ENCODE peak calls at places on chromosomes 6 and 20, in five cellular contexts. One of them, this sample, is unnamed.

GRCh38 chr6:57215260-57215659 is 6.8 kb downstream of the RAB23 start:
- DNase-seq in gastrocnemius medialis: no peak
- DNase-seq in lung: no peak
- DNase-seq in heart right ventricle: no peak
- DNase-seq in AG04449: no peak
- DNase-seq in this sample: no peak

GRCh38 chr6:13355043-13355945 is 27.0 kb upstream of the TBC1D7 start:
- DNase-seq in gastrocnemius medialis: no peak
- DNase-seq in lung: no peak
- DNase-seq in heart right ventricle: no peak
- DNase-seq in AG04449: peak
- DNase-seq in this sample: peak

GRCh38 chr6:56642366-56643261 is at the start of gene DST:
- DNase-seq in gastrocnemius medialis: no peak
- DNase-seq in lung: no peak
- DNase-seq in heart right ventricle: no peak
- DNase-seq in AG04449: peak
- DNase-seq in this sample: peak

GRCh38 chr6:154732824-154733609 is at the start of gene SCAF8:
- DNase-seq in gastrocnemius medialis: peak
- DNase-seq in lung: peak
- DNase-seq in heart right ventricle: peak
- DNase-seq in AG04449: no peak
- DNase-seq in this sample: peak

GRCh38 chr6:21741221-21742109 is 147.9 kb downstream of the SOX4 start:
- DNase-seq in gastrocnemius medialis: no peak
- DNase-seq in lung: no peak
- DNase-seq in heart right ventricle: no peak
- DNase-seq in AG04449: no peak
- DNase-seq in this sample: no peak

GRCh38 chr20:63323298-63323820 is 30.4 kb downstream of the COL20A1 start:
- DNase-seq in gastrocnemius medialis: no peak
- DNase-seq in lung: no peak
- DNase-seq in heart right ventricle: no peak
- DNase-seq in AG04449: no peak
- DNase-seq in this sample: no peak

GRCh38 chr6:164442572-164442971 is 866.8 kb downstream of the C6orf118 start:
- DNase-seq in gastrocnemius medialis: no peak
- DNase-seq in lung: no peak
- DNase-seq in heart right ventricle: no peak
- DNase-seq in AG04449: no peak
- DNase-seq in this sample: no peak

GRCh38 chr20:3038454-3038853 is 5.0 kb upstream of the GNRH2 start:
- DNase-seq in gastrocnemius medialis: no peak
- DNase-seq in lung: no peak
- DNase-seq in heart right ventricle: no peak
- DNase-seq in AG04449: no peak
- DNase-seq in this sample: no peak

GRCh38 chr6:155188707-155189496 is 74.9 kb upstream of the CLDN20 start:
- DNase-seq in gastrocnemius medialis: no peak
- DNase-seq in lung: no peak
- DNase-seq in heart right ventricle: no peak
- DNase-seq in AG04449: peak
- DNase-seq in this sample: peak

GRCh38 chr6:13908955-13909381 is 15.8 kb upstream of the RNF182 start:
- DNase-seq in gastrocnemius medialis: peak
- DNase-seq in lung: peak
- DNase-seq in heart right ventricle: peak
- DNase-seq in AG04449: peak
- DNase-seq in this sample: peak

GRCh38 chr20:31774408-31774807 is 35.3 kb downstream of the TPX2 start:
- DNase-seq in gastrocnemius medialis: no peak
- DNase-seq in lung: no peak
- DNase-seq in heart right ventricle: no peak
- DNase-seq in AG04449: no peak
- DNase-seq in this sample: no peak

GRCh38 chr20:50312682-50313187 is 122.1 kb downstream of the CEBPB start:
- DNase-seq in gastrocnemius medialis: peak
- DNase-seq in lung: peak
- DNase-seq in heart right ventricle: peak
- DNase-seq in AG04449: peak
- DNase-seq in this sample: peak

GRCh38 chr6:9225441-9225871 is 790.1 kb upstream of the SLC35B3 start:
- DNase-seq in gastrocnemius medialis: no peak
- DNase-seq in lung: no peak
- DNase-seq in heart right ventricle: no peak
- DNase-seq in AG04449: peak
- DNase-seq in this sample: no peak

GRCh38 chr6:109690373-109690739 is 646 bp downstream of the AK9 start:
- DNase-seq in gastrocnemius medialis: peak
- DNase-seq in lung: peak
- DNase-seq in heart right ventricle: peak
- DNase-seq in AG04449: no peak
- DNase-seq in this sample: no peak

GRCh38 chr6:18302561-18303439 is 38.5 kb upstream of the DEK start:
- DNase-seq in gastrocnemius medialis: peak
- DNase-seq in lung: no peak
- DNase-seq in heart right ventricle: no peak
- DNase-seq in AG04449: no peak
- DNase-seq in this sample: peak

GRCh38 chr6:106804238-106805016 is 170.1 kb downstream of the CD24 start:
- DNase-seq in gastrocnemius medialis: no peak
- DNase-seq in lung: no peak
- DNase-seq in heart right ventricle: no peak
- DNase-seq in AG04449: no peak
- DNase-seq in this sample: no peak

GRCh38 chr6:5499644-5500306 is 238.5 kb downstream of the FARS2 start:
- DNase-seq in gastrocnemius medialis: no peak
- DNase-seq in lung: no peak
- DNase-seq in heart right ventricle: no peak
- DNase-seq in AG04449: peak
- DNase-seq in this sample: no peak

GRCh38 chr6:56624046-56624727 is 18.5 kb downstream of the DST start:
- DNase-seq in gastrocnemius medialis: no peak
- DNase-seq in lung: no peak
- DNase-seq in heart right ventricle: no peak
- DNase-seq in AG04449: no peak
- DNase-seq in this sample: no peak

GRCh38 chr20:46963758-46964181 is 69.1 kb downstream of the EYA2 start:
- DNase-seq in gastrocnemius medialis: peak
- DNase-seq in lung: no peak
- DNase-seq in heart right ventricle: no peak
- DNase-seq in AG04449: no peak
- DNase-seq in this sample: peak

GRCh38 chr6:30325873-30326445 is 768 bp upstream of the TRIM39 start:
- DNase-seq in gastrocnemius medialis: peak
- DNase-seq in lung: no peak
- DNase-seq in heart right ventricle: peak
- DNase-seq in AG04449: no peak
- DNase-seq in this sample: peak

GRCh38 chr6:120122401-120122800 is 772.8 kb upstream of the MAN1A1 start:
- DNase-seq in gastrocnemius medialis: no peak
- DNase-seq in lung: no peak
- DNase-seq in heart right ventricle: no peak
- DNase-seq in AG04449: no peak
- DNase-seq in this sample: no peak

GRCh38 chr20:4638826-4639225 is 82.9 kb upstream of the PRND start:
- DNase-seq in gastrocnemius medialis: no peak
- DNase-seq in lung: no peak
- DNase-seq in heart right ventricle: no peak
- DNase-seq in AG04449: no peak
- DNase-seq in this sample: no peak

GRCh38 chr20:823326-823902 is 10.1 kb upstream of the FAM110A start:
- DNase-seq in gastrocnemius medialis: no peak
- DNase-seq in lung: no peak
- DNase-seq in heart right ventricle: no peak
- DNase-seq in AG04449: no peak
- DNase-seq in this sample: no peak

GRCh38 chr20:50029697-50030428 is 47.1 kb downstream of the SNAI1 start:
- DNase-seq in gastrocnemius medialis: peak
- DNase-seq in lung: peak
- DNase-seq in heart right ventricle: peak
- DNase-seq in AG04449: peak
- DNase-seq in this sample: peak

GRCh38 chr20:59808729-59809381 is 124.6 kb downstream of the SYCP2 start:
- DNase-seq in gastrocnemius medialis: no peak
- DNase-seq in lung: peak
- DNase-seq in heart right ventricle: no peak
- DNase-seq in AG04449: no peak
- DNase-seq in this sample: no peak

GRCh38 chr6:89145461-89145961 is 344 bp upstream of the PM20D2 start:
- DNase-seq in gastrocnemius medialis: no peak
- DNase-seq in lung: no peak
- DNase-seq in heart right ventricle: no peak
- DNase-seq in AG04449: no peak
- DNase-seq in this sample: peak

GRCh38 chr6:64505312-64505711 is 869.7 kb downstream of the PHF3 start:
- DNase-seq in gastrocnemius medialis: no peak
- DNase-seq in lung: no peak
- DNase-seq in heart right ventricle: no peak
- DNase-seq in AG04449: no peak
- DNase-seq in this sample: no peak

GRCh38 chr6:137353346-137353745 is 134.2 kb upstream of the IFNGR1 start:
- DNase-seq in gastrocnemius medialis: no peak
- DNase-seq in lung: no peak
- DNase-seq in heart right ventricle: no peak
- DNase-seq in AG04449: no peak
- DNase-seq in this sample: peak

GRCh38 chr6:47126647-47127339 is 84.7 kb upstream of the ADGRF1 start:
- DNase-seq in gastrocnemius medialis: no peak
- DNase-seq in lung: no peak
- DNase-seq in heart right ventricle: peak
- DNase-seq in AG04449: no peak
- DNase-seq in this sample: peak

GRCh38 chr20:3784226-3784853 is 2.2 kb downstream of the CENPB start:
- DNase-seq in gastrocnemius medialis: no peak
- DNase-seq in lung: peak
- DNase-seq in heart right ventricle: peak
- DNase-seq in AG04449: no peak
- DNase-seq in this sample: no peak

GRCh38 chr20:58471835-58472164 is 43.4 kb downstream of the APCDD1L start:
- DNase-seq in gastrocnemius medialis: no peak
- DNase-seq in lung: no peak
- DNase-seq in heart right ventricle: no peak
- DNase-seq in AG04449: no peak
- DNase-seq in this sample: no peak

GRCh38 chr20:20366551-20366895 is 1.4 kb upstream of the INSM1 start:
- DNase-seq in gastrocnemius medialis: no peak
- DNase-seq in lung: no peak
- DNase-seq in heart right ventricle: no peak
- DNase-seq in AG04449: no peak
- DNase-seq in this sample: no peak

GRCh38 chr6:142301421-142302391 is at the start of gene ADGRG6:
- DNase-seq in gastrocnemius medialis: no peak
- DNase-seq in lung: peak
- DNase-seq in heart right ventricle: peak
- DNase-seq in AG04449: no peak
- DNase-seq in this sample: peak
- TF ChIP-seq CTCF in gastrocnemius medialis: no peak
- TF ChIP-seq CTCF in lung: no peak
- TF ChIP-seq CTCF in heart right ventricle: no peak
- TF ChIP-seq CTCF in AG04449: peak
- TF ChIP-seq CTCF in this sample: no peak

GRCh38 chr6:160523223-160523622 is 140.9 kb downstream of the LPA start:
- DNase-seq in gastrocnemius medialis: no peak
- DNase-seq in lung: no peak
- DNase-seq in heart right ventricle: no peak
- DNase-seq in AG04449: no peak
- DNase-seq in this sample: no peak

GRCh38 chr6:160513836-160514235 is 150.2 kb downstream of the LPA start:
- DNase-seq in gastrocnemius medialis: no peak
- DNase-seq in lung: no peak
- DNase-seq in heart right ventricle: no peak
- DNase-seq in AG04449: no peak
- DNase-seq in this sample: peak

GRCh38 chr6:160519603-160520042 is 144.5 kb downstream of the LPA start:
- DNase-seq in gastrocnemius medialis: no peak
- DNase-seq in lung: no peak
- DNase-seq in heart right ventricle: no peak
- DNase-seq in AG04449: no peak
- DNase-seq in this sample: peak

GRCh38 chr6:160520043-160520904 is 143.8 kb downstream of the LPA start:
- DNase-seq in gastrocnemius medialis: peak
- DNase-seq in lung: peak
- DNase-seq in heart right ventricle: peak
- DNase-seq in AG04449: no peak
- DNase-seq in this sample: peak

GRCh38 chr6:160519133-160519532 is 144.9 kb downstream of the LPA start:
- DNase-seq in gastrocnemius medialis: no peak
- DNase-seq in lung: no peak
- DNase-seq in heart right ventricle: no peak
- DNase-seq in AG04449: no peak
- DNase-seq in this sample: no peak
- H3K4me3 ChIP-seq in gastrocnemius medialis: no peak
- H3K4me3 ChIP-seq in lung: no peak
- H3K4me3 ChIP-seq in heart right ventricle: no peak
- H3K4me3 ChIP-seq in AG04449: no peak
- H3K4me3 ChIP-seq in this sample: no peak

GRCh38 chr6:69155467-69155866 is 520.4 kb downstream of the ADGRB3 start:
- DNase-seq in gastrocnemius medialis: no peak
- DNase-seq in lung: no peak
- DNase-seq in heart right ventricle: no peak
- DNase-seq in AG04449: no peak
- DNase-seq in this sample: peak
- TF ChIP-seq CTCF in gastrocnemius medialis: no peak
- TF ChIP-seq CTCF in lung: no peak
- TF ChIP-seq CTCF in heart right ventricle: no peak
- TF ChIP-seq CTCF in AG04449: no peak
- TF ChIP-seq CTCF in this sample: no peak

GRCh38 chr6:1872649-1873131 is 263.0 kb downstream of the FOXC1 start:
- DNase-seq in gastrocnemius medialis: no peak
- DNase-seq in lung: no peak
- DNase-seq in heart right ventricle: no peak
- DNase-seq in AG04449: no peak
- DNase-seq in this sample: peak
- H3K4me3 ChIP-seq in gastrocnemius medialis: no peak
- H3K4me3 ChIP-seq in lung: no peak
- H3K4me3 ChIP-seq in heart right ventricle: no peak
- H3K4me3 ChIP-seq in AG04449: no peak
- H3K4me3 ChIP-seq in this sample: no peak

GRCh38 chr6:104003803-104004516 is 855.8 kb downstream of the HACE1 start:
- DNase-seq in gastrocnemius medialis: no peak
- DNase-seq in lung: no peak
- DNase-seq in heart right ventricle: no peak
- DNase-seq in AG04449: no peak
- DNase-seq in this sample: no peak
- TF ChIP-seq CTCF in gastrocnemius medialis: no peak
- TF ChIP-seq CTCF in lung: no peak
- TF ChIP-seq CTCF in heart right ventricle: no peak
- TF ChIP-seq CTCF in AG04449: no peak
- TF ChIP-seq CTCF in this sample: peak